ENCODE peak calls at places on chromosomes 16 and 17, in seven cellular contexts. One of them, this sample, is unnamed. For H3K4me1, the result is how much of the 10 kb centered on the place peaks cover.

GRCh38 chr17:63533433-63534077 is 10.4 kb downstream of the KCNH6 start:
- DNase-seq in body of pancreas: no peak
- DNase-seq in ascending aorta: no peak
- DNase-seq in upper lobe of right lung: no peak
- DNase-seq in fibroblast of lung: no peak
- DNase-seq in heart left ventricle: no peak
- DNase-seq in CD8-positive, alpha-beta T cell: no peak
- DNase-seq in this sample: no peak

GRCh38 chr17:45077643-45078042 is 16.5 kb downstream of the NMT1 start:
- DNase-seq in body of pancreas: no peak
- DNase-seq in ascending aorta: no peak
- DNase-seq in upper lobe of right lung: no peak
- DNase-seq in fibroblast of lung: no peak
- DNase-seq in heart left ventricle: no peak
- DNase-seq in CD8-positive, alpha-beta T cell: no peak
- DNase-seq in this sample: no peak

GRCh38 chr16:28491080-28491969 is 549 bp downstream of the CLN3 start:
- DNase-seq in body of pancreas: peak
- DNase-seq in ascending aorta: no peak
- DNase-seq in upper lobe of right lung: peak
- DNase-seq in fibroblast of lung: peak
- DNase-seq in heart left ventricle: peak
- DNase-seq in CD8-positive, alpha-beta T cell: no peak
- DNase-seq in this sample: no peak

GRCh38 chr17:28726396-28726911 is 421 bp upstream of the TLCD1 start:
- DNase-seq in body of pancreas: peak
- DNase-seq in ascending aorta: no peak
- DNase-seq in upper lobe of right lung: peak
- DNase-seq in fibroblast of lung: peak
- DNase-seq in heart left ventricle: no peak
- DNase-seq in CD8-positive, alpha-beta T cell: peak
- DNase-seq in this sample: peak

GRCh38 chr16:23119570-23119969 is 29.7 kb downstream of the USP31 start:
- DNase-seq in body of pancreas: no peak
- DNase-seq in ascending aorta: no peak
- DNase-seq in upper lobe of right lung: no peak
- DNase-seq in fibroblast of lung: peak
- DNase-seq in heart left ventricle: no peak
- DNase-seq in CD8-positive, alpha-beta T cell: no peak
- DNase-seq in this sample: peak

GRCh38 chr16:76910931-76911330 is 280.1 kb upstream of the MON1B start:
- DNase-seq in body of pancreas: no peak
- DNase-seq in ascending aorta: no peak
- DNase-seq in upper lobe of right lung: no peak
- DNase-seq in fibroblast of lung: peak
- DNase-seq in heart left ventricle: no peak
- DNase-seq in CD8-positive, alpha-beta T cell: no peak
- DNase-seq in this sample: peak

GRCh38 chr16:77117687-77118086 is 73.3 kb upstream of the MON1B start:
- DNase-seq in body of pancreas: no peak
- DNase-seq in ascending aorta: no peak
- DNase-seq in upper lobe of right lung: no peak
- DNase-seq in fibroblast of lung: no peak
- DNase-seq in heart left ventricle: no peak
- DNase-seq in CD8-positive, alpha-beta T cell: no peak
- DNase-seq in this sample: no peak

GRCh38 chr17:7438050-7438614 is 1.2 kb upstream of the FGF11 start:
- DNase-seq in body of pancreas: peak
- DNase-seq in ascending aorta: no peak
- DNase-seq in upper lobe of right lung: peak
- DNase-seq in fibroblast of lung: no peak
- DNase-seq in heart left ventricle: peak
- DNase-seq in CD8-positive, alpha-beta T cell: peak
- DNase-seq in this sample: no peak

GRCh38 chr16:13702614-13703013 is 217.3 kb upstream of the ERCC4 start:
- DNase-seq in body of pancreas: peak
- DNase-seq in ascending aorta: no peak
- DNase-seq in upper lobe of right lung: no peak
- DNase-seq in fibroblast of lung: no peak
- DNase-seq in heart left ventricle: no peak
- DNase-seq in CD8-positive, alpha-beta T cell: no peak
- DNase-seq in this sample: no peak

GRCh38 chr17:82201498-82201910 is 11.1 kb downstream of the CCDC57 start:
- DNase-seq in body of pancreas: no peak
- DNase-seq in ascending aorta: no peak
- DNase-seq in upper lobe of right lung: no peak
- DNase-seq in fibroblast of lung: no peak
- DNase-seq in heart left ventricle: no peak
- DNase-seq in CD8-positive, alpha-beta T cell: no peak
- DNase-seq in this sample: no peak

GRCh38 chr17:751269-752001 is 629 bp downstream of the GEMIN4 start:
- DNase-seq in body of pancreas: peak
- DNase-seq in ascending aorta: no peak
- DNase-seq in upper lobe of right lung: peak
- DNase-seq in fibroblast of lung: peak
- DNase-seq in heart left ventricle: no peak
- DNase-seq in CD8-positive, alpha-beta T cell: peak
- DNase-seq in this sample: peak

GRCh38 chr17:76643553-76644148 is at the start of gene ST6GALNAC1:
- DNase-seq in body of pancreas: no peak
- DNase-seq in ascending aorta: no peak
- DNase-seq in upper lobe of right lung: peak
- DNase-seq in fibroblast of lung: no peak
- DNase-seq in heart left ventricle: peak
- DNase-seq in CD8-positive, alpha-beta T cell: no peak
- DNase-seq in this sample: no peak

GRCh38 chr16:11016524-11016988 is 72.2 kb downstream of the CLEC16A start:
- DNase-seq in body of pancreas: no peak
- DNase-seq in ascending aorta: no peak
- DNase-seq in upper lobe of right lung: no peak
- DNase-seq in fibroblast of lung: no peak
- DNase-seq in heart left ventricle: no peak
- DNase-seq in CD8-positive, alpha-beta T cell: no peak
- DNase-seq in this sample: peak

GRCh38 chr17:46831573-46832305 is 13.2 kb upstream of the WNT3 start:
- DNase-seq in body of pancreas: no peak
- DNase-seq in ascending aorta: no peak
- DNase-seq in upper lobe of right lung: no peak
- DNase-seq in fibroblast of lung: no peak
- DNase-seq in heart left ventricle: no peak
- DNase-seq in CD8-positive, alpha-beta T cell: no peak
- DNase-seq in this sample: no peak

GRCh38 chr16:56824804-56825203 is 40.2 kb upstream of the SLC12A3 start:
- DNase-seq in body of pancreas: no peak
- DNase-seq in ascending aorta: no peak
- DNase-seq in upper lobe of right lung: no peak
- DNase-seq in fibroblast of lung: no peak
- DNase-seq in heart left ventricle: no peak
- DNase-seq in CD8-positive, alpha-beta T cell: no peak
- DNase-seq in this sample: no peak

GRCh38 chr17:80760501-80760900 is 215.9 kb downstream of the RPTOR start:
- DNase-seq in body of pancreas: peak
- DNase-seq in ascending aorta: no peak
- DNase-seq in upper lobe of right lung: no peak
- DNase-seq in fibroblast of lung: no peak
- DNase-seq in heart left ventricle: no peak
- DNase-seq in CD8-positive, alpha-beta T cell: no peak
- DNase-seq in this sample: no peak

GRCh38 chr16:54505479-54506247 is 219.1 kb upstream of the IRX3 start:
- DNase-seq in body of pancreas: no peak
- DNase-seq in ascending aorta: no peak
- DNase-seq in upper lobe of right lung: no peak
- DNase-seq in fibroblast of lung: peak
- DNase-seq in heart left ventricle: no peak
- DNase-seq in CD8-positive, alpha-beta T cell: no peak
- DNase-seq in this sample: no peak

GRCh38 chr16:81445143-81445922 is 725 bp downstream of the CMIP start:
- DNase-seq in body of pancreas: peak
- DNase-seq in ascending aorta: no peak
- DNase-seq in upper lobe of right lung: peak
- DNase-seq in fibroblast of lung: no peak
- DNase-seq in heart left ventricle: no peak
- DNase-seq in CD8-positive, alpha-beta T cell: peak
- DNase-seq in this sample: peak

GRCh38 chr17:4516740-4517139 is 18.1 kb downstream of the SPNS2 start:
- DNase-seq in body of pancreas: no peak
- DNase-seq in ascending aorta: no peak
- DNase-seq in upper lobe of right lung: no peak
- DNase-seq in fibroblast of lung: peak
- DNase-seq in heart left ventricle: no peak
- DNase-seq in CD8-positive, alpha-beta T cell: no peak
- DNase-seq in this sample: peak

GRCh38 chr16:27485811-27486210 is 63.9 kb downstream of the GTF3C1 start:
- DNase-seq in body of pancreas: no peak
- DNase-seq in ascending aorta: no peak
- DNase-seq in upper lobe of right lung: no peak
- DNase-seq in fibroblast of lung: no peak
- DNase-seq in heart left ventricle: no peak
- DNase-seq in CD8-positive, alpha-beta T cell: no peak
- DNase-seq in this sample: no peak

GRCh38 chr16:68368602-68368944 is 57.8 kb downstream of the PRMT7 start:
- DNase-seq in body of pancreas: no peak
- DNase-seq in ascending aorta: no peak
- DNase-seq in upper lobe of right lung: no peak
- DNase-seq in fibroblast of lung: no peak
- DNase-seq in heart left ventricle: no peak
- DNase-seq in CD8-positive, alpha-beta T cell: no peak
- DNase-seq in this sample: no peak

GRCh38 chr16:70575376-70575775 is 51.8 kb downstream of the SF3B3 start:
- DNase-seq in body of pancreas: no peak
- DNase-seq in ascending aorta: no peak
- DNase-seq in upper lobe of right lung: no peak
- DNase-seq in fibroblast of lung: no peak
- DNase-seq in heart left ventricle: no peak
- DNase-seq in CD8-positive, alpha-beta T cell: no peak
- DNase-seq in this sample: no peak
- H3K4me1 ChIP-seq in body of pancreas: under half
- H3K4me1 ChIP-seq in ascending aorta: under half
- H3K4me1 ChIP-seq in upper lobe of right lung: half or more
- H3K4me1 ChIP-seq in fibroblast of lung: under half
- H3K4me1 ChIP-seq in heart left ventricle: under half
- H3K4me1 ChIP-seq in CD8-positive, alpha-beta T cell: under half
- H3K4me1 ChIP-seq in this sample: under half

DNA sequence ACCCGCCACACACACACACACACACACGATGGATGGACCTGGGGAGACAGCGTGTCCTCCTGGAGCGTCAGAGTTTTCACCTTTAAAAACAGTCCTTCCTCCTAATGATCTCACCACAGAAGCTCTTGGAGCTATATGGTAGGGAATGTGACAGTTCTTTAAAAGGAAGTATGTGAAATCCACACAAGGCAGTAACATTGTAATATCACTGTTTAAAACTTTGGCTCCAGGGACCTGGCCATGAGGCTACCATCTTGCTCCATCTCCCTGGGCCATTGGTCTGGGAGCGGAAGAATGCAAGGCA is 302.4 kb downstream of the SOX9 start:
- DNase-seq in body of pancreas: no peak
- DNase-seq in ascending aorta: no peak
- DNase-seq in upper lobe of right lung: no peak
- DNase-seq in fibroblast of lung: no peak
- DNase-seq in heart left ventricle: no peak
- DNase-seq in CD8-positive, alpha-beta T cell: no peak
- DNase-seq in this sample: no peak
- H3K4me1 ChIP-seq in body of pancreas: under half
- H3K4me1 ChIP-seq in ascending aorta: under half
- H3K4me1 ChIP-seq in upper lobe of right lung: under half
- H3K4me1 ChIP-seq in fibroblast of lung: under half
- H3K4me1 ChIP-seq in heart left ventricle: under half
- H3K4me1 ChIP-seq in CD8-positive, alpha-beta T cell: under half
- H3K4me1 ChIP-seq in this sample: under half

GRCh38 chr16:31004658-31005057 is 5.8 kb downstream of the STX1B start:
- DNase-seq in body of pancreas: no peak
- DNase-seq in ascending aorta: no peak
- DNase-seq in upper lobe of right lung: no peak
- DNase-seq in fibroblast of lung: no peak
- DNase-seq in heart left ventricle: no peak
- DNase-seq in CD8-positive, alpha-beta T cell: no peak
- DNase-seq in this sample: no peak

GRCh38 chr16:31002810-31003209 is 7.6 kb downstream of the STX1B start:
- DNase-seq in body of pancreas: no peak
- DNase-seq in ascending aorta: no peak
- DNase-seq in upper lobe of right lung: no peak
- DNase-seq in fibroblast of lung: no peak
- DNase-seq in heart left ventricle: no peak
- DNase-seq in CD8-positive, alpha-beta T cell: no peak
- DNase-seq in this sample: no peak

GRCh38 chr16:31002252-31002700 is 8.2 kb downstream of the STX1B start:
- DNase-seq in body of pancreas: no peak
- DNase-seq in ascending aorta: no peak
- DNase-seq in upper lobe of right lung: no peak
- DNase-seq in fibroblast of lung: no peak
- DNase-seq in heart left ventricle: no peak
- DNase-seq in CD8-positive, alpha-beta T cell: no peak
- DNase-seq in this sample: no peak

GRCh38 chr16:31005350-31006085 is 4.9 kb downstream of the STX1B start:
- DNase-seq in body of pancreas: no peak
- DNase-seq in ascending aorta: no peak
- DNase-seq in upper lobe of right lung: no peak
- DNase-seq in fibroblast of lung: peak
- DNase-seq in heart left ventricle: no peak
- DNase-seq in CD8-positive, alpha-beta T cell: no peak
- DNase-seq in this sample: peak

DNA sequence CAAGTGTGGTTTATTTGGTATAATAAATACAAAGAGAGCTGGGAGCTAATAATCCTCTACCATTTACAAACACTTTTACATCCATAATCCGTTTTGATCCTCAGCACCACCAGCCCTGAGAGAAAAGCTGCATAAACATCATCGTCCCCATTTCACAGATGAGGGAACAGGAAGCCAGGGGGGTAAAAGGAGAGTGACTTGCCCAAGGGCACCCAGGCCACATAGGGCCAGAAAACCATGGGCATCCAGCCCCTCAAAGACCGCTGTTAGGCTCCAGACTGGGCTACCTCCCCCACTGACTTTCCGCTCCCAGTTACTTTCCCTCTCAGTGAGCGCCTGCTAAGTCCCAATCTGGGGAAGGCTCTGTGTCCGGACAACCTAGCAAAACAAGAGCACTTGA is 6.7 kb downstream of the STX1B start:
- DNase-seq in body of pancreas: no peak
- DNase-seq in ascending aorta: no peak
- DNase-seq in upper lobe of right lung: no peak
- DNase-seq in fibroblast of lung: no peak
- DNase-seq in heart left ventricle: no peak
- DNase-seq in CD8-positive, alpha-beta T cell: no peak
- DNase-seq in this sample: no peak
- H3K4me1 ChIP-seq in body of pancreas: under half
- H3K4me1 ChIP-seq in ascending aorta: under half
- H3K4me1 ChIP-seq in upper lobe of right lung: under half
- H3K4me1 ChIP-seq in fibroblast of lung: under half
- H3K4me1 ChIP-seq in heart left ventricle: under half
- H3K4me1 ChIP-seq in CD8-positive, alpha-beta T cell: under half
- H3K4me1 ChIP-seq in this sample: under half

DNA sequence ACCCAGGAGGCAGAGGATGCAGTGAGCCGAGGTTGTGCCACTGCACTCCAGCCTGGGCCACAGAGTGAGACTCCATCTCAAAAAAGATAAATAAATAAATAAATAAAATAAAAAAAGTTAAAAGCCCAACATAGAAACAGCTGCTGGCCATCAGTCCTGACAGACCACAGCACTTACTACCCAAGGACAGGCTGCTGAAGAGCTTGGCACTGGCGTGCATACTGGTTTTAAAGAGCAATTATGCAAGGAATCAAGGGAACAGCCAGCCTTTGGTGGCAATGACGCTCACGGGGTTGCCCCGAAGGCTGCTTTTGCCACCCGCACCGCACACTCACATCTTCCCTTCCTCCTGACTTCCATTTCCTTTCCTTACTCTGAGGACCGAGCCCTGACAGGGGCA is 4.2 kb downstream of the PLD6 start:
- DNase-seq in body of pancreas: no peak
- DNase-seq in ascending aorta: no peak
- DNase-seq in upper lobe of right lung: no peak
- DNase-seq in fibroblast of lung: peak
- DNase-seq in heart left ventricle: peak
- DNase-seq in CD8-positive, alpha-beta T cell: no peak
- DNase-seq in this sample: no peak
- H3K4me1 ChIP-seq in body of pancreas: under half
- H3K4me1 ChIP-seq in ascending aorta: under half
- H3K4me1 ChIP-seq in upper lobe of right lung: under half
- H3K4me1 ChIP-seq in fibroblast of lung: under half
- H3K4me1 ChIP-seq in heart left ventricle: under half
- H3K4me1 ChIP-seq in CD8-positive, alpha-beta T cell: under half
- H3K4me1 ChIP-seq in this sample: under half